ENCODE peak calls at places on chromosomes 12 and 14, in nine cellular contexts. U is dorsolateral prefrontal cortex, W is fibroblast of mammary gland, R is BE2C, B is tibial nerve, N is GM23338, Q is body of pancreas, I is upper lobe of right lung, Y is Peyer's patch. Z is an unnamed sample.

GRCh38 chr14:41201721-41202120 is 405.0 kb upstream of the LRFN5 start:
- DNase-seq in U (no peak), I (no peak), B (no peak), Y (no peak), Q (no peak), N (no peak), R (no peak), W (no peak), Z (no peak)

GRCh38 chr12:68538722-68539614 is 71.7 kb upstream of the RAP1B start:
- DNase-seq in N (peak; percentile 84), U (no peak), I (no peak), B (peak; percentile 57), R (no peak), Q (peak; percentile 17), Y (peak; percentile 43), W (peak; percentile 70), Z (peak; percentile 75)

GRCh38 chr12:108305520-108305919 is 33.6 kb downstream of the CMKLR1 start:
- DNase-seq in I (peak; percentile 86), Q (peak; percentile 64), B (peak; percentile 85), U (peak; percentile 81), R (peak; percentile 84), Y (no peak), N (no peak), W (peak; percentile 93), Z (peak; percentile 86)

GRCh38 chr14:98742001-98742400 is 530.0 kb downstream of the BCL11B start:
- DNase-seq in N (no peak), R (no peak), Y (no peak), Q (no peak), W (no peak), I (no peak), B (no peak), U (no peak), Z (no peak)

GRCh38 chr14:42535397-42535796 is 928.7 kb downstream of the LRFN5 start:
- DNase-seq in N (peak; percentile 56), Y (no peak), Q (no peak), U (no peak), R (no peak), W (no peak), I (no peak), B (no peak), Z (no peak)

GRCh38 chr12:54045868-54046529 is 7.6 kb upstream of the HOXC4 start:
- DNase-seq in R (no peak), U (no peak), Q (no peak), B (no peak), W (no peak), I (no peak), Y (no peak), N (no peak), Z (no peak)

GRCh38 chr14:81394739-81395138 is 5.4 kb downstream of the STON2 start:
- DNase-seq in I (no peak), U (no peak), Y (no peak), Q (no peak), W (no peak), B (no peak), R (no peak), N (no peak), Z (no peak)

GRCh38 chr14:38079268-38079667 is 128.4 kb upstream of the SSTR1 start:
- DNase-seq in R (no peak), Q (no peak), U (no peak), I (no peak), Y (no peak), B (no peak), W (peak; percentile 46), N (no peak), Z (peak; percentile 6)

GRCh38 chr12:125579916-125580315 is 514.7 kb downstream of the AACS start:
- DNase-seq in B (no peak), I (no peak), N (no peak), Y (no peak), R (no peak), W (no peak), U (no peak), Q (no peak), Z (no peak)

GRCh38 chr12:46005823-46006222 is 15.4 kb upstream of the SCAF11 start:
- DNase-seq in N (peak; percentile 53), Q (no peak), W (no peak), I (no peak), Y (no peak), U (no peak), B (no peak), R (no peak), Z (no peak)

GRCh38 chr12:131869871-131870418 is 24.5 kb upstream of the ULK1 start:
- DNase-seq in I (no peak), Y (no peak), N (no peak), W (peak; percentile 56), B (no peak), U (no peak), Q (no peak), R (no peak), Z (peak; percentile 58)

GRCh38 chr14:63006515-63006914 is 38.7 kb downstream of the KCNH5 start:
- DNase-seq in B (no peak), N (no peak), R (no peak), Q (no peak), Y (no peak), W (no peak), I (no peak), U (no peak), Z (no peak)

GRCh38 chr14:44989497-44990440 is 27.8 kb downstream of the TOGARAM1 start:
- DNase-seq in B (peak; percentile 9), Y (no peak), W (no peak), U (no peak), Q (no peak), R (no peak), N (no peak), I (no peak), Z (no peak)

GRCh38 chr14:96260341-96260821 is 4.4 kb downstream of the BDKRB1 start:
- DNase-seq in Y (no peak), B (no peak), R (no peak), N (no peak), Q (no peak), I (no peak), W (peak; percentile 87), U (no peak), Z (peak; percentile 79)

GRCh38 chr12:121992059-121992879 is 29.4 kb upstream of the BCL7A start:
- DNase-seq in U (no peak), Q (no peak), I (peak; percentile 73), Y (peak; percentile 50), R (no peak), B (no peak), W (peak; percentile 99), N (no peak), Z (peak; percentile 99)

DNA sequence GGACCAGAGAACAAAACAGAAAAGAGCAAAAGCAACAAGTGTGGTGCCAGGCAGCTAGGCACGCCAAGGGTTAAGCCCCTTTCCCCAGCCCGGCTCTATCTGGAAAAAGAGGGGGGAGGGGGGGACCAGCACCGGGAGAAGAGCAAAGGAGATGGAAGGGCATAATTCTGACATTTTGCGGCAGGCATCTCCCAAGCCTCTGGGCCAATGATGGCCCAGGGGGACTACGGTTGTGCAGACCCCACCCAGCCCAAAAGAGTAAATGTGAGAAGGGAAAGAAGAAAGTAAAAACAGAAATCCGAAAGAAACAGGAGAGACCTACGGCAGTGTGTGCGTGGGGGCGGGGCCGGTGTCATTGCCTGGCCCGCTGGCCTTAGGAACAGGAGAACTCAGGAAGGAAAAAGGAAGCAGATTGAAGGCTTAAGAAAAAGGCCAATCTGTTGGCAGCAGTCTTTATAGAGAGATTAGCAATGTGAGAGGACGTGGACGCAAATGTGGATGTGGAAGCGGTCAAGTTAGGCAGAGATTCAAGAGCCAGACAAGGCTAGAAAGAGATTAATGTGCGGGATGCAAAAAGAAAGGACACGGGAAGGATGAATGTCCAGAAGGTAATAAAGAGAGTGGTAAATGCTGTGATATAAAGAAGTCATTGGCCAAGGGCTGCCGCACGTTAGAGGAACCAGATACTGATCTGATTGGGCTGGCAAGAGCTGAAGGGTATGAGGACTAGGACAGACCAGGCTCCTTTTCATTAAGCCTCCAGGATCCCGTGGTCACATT is 59.2 kb downstream of the DHRS2 start:
- DNase-seq in B (peak; percentile 7), R (no peak), I (no peak), Y (no peak), U (no peak), W (no peak), Q (peak; percentile 34), N (peak; percentile 72), Z (no peak)
- H3K4me3 ChIP-seq in B (peak overlapping the region; percentile 42), R (peak overlapping the region; percentile 23), I (peak overlapping the region; percentile 32), Y (no peak overlapping the region), U (peak overlapping the region; percentile 55), W (no peak overlapping the region), Q (no peak overlapping the region), N (peak overlapping the region; percentile 59), Z (no peak overlapping the region)

DNA sequence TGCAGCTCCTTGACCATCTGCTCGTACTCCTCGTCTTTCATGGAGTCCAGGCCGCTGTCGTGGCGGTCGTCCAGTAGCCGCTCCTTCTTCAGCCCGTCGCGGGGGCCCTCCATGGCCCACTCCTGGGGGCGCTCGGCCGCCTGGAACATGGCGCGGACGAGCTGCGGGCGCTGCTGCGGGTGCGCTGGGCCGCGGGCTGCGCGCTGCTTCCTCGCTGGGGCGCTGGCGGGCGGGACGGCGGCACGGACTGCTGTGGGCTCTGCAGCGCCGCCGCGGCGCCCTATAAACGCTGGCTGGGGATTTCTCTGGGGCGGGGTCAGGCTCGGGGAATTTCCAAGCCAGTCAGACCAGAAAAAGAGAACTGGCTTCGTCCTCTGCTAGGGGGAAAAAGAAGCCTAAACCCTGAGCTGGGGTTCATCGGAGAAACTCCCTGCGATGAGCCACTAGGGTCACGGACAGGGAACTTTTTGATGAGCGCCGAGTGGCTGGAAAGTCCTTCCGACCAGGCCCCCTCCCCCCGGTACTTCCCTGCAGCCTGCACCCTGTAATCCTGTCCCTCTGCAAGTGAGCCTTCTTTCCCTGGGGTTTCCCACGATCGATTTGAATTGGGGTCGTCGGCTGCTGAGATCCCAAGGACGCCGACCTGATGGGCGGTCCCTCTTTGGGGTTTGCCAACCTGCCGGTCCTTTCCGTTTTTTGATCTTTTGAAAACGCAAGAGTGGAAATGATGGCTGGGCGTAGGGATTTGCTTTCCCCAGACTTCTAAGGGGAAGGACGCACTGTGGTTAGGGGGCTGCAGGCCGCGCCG is at the start of gene NFKBIA:
- DNase-seq in Y (peak; percentile 89), W (peak; percentile 82), I (peak; percentile 96), R (peak; percentile 92), Q (peak; percentile 94), U (peak; percentile 88), N (peak; percentile 87), B (peak; percentile 83), Z (peak; percentile 93)
- TF ChIP-seq CTCF in Y (peak; percentile 37), W (no peak), I (peak; percentile 36), R (peak; percentile 25), Q (no peak), U (peak; percentile 43), N (peak; percentile 28), B (no peak), Z (peak; percentile 29)

DNA sequence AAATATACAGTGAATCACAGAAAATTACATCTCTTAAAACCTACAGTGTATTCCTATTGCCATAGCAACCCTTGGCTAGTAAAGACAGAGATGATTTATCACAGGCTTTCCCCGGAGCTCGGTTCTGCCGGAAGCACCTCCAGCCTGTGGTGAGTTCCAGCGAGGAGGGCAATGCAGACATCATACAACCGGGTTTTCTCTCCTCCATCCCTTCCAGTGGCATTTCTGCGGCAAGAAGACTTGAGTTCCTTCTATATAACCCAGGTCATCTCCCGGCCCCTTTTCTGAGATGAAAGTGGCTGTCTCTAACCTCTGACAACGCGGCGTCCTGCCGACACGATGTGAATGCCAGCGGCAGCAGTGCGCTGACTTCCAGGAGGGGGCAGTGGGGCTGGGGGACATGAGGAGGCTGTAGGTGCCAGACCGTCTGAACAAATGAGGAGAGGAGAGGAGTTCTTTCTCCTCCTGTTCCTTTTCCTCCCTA is 68.5 kb upstream of the MAX start:
- DNase-seq in R (peak; percentile 69), N (peak; percentile 73), U (peak; percentile 65), I (no peak), Y (peak; percentile 54), W (peak; percentile 81), Q (peak; percentile 28), B (no peak), Z (peak; percentile 86)
- H3K4me3 ChIP-seq in R (peak overlapping the region; percentile 59), N (no peak overlapping the region), U (peak overlapping the region; percentile 62), I (no peak overlapping the region), Y (peak overlapping the region; percentile 33), W (peak overlapping the region; percentile 41), Q (no peak overlapping the region), B (peak overlapping the region; percentile 38), Z (peak overlapping the region; percentile 56)

GRCh38 chr12:10163084-10163483 is 8.8 kb downstream of the OLR1 start:
- DNase-seq in B (no peak), W (no peak), Q (no peak), I (no peak), Y (no peak), U (no peak), R (no peak), N (no peak), Z (no peak)
- TF ChIP-seq CTCF in B (no peak), W (no peak), Q (no peak), I (no peak), Y (no peak), U (no peak), R (no peak), N (no peak), Z (no peak)

Z was measured in choroid plexus epithelial cell.